ENCODE peak calls at places on chromosomes 3 and 15, in five cellular contexts. M is GM20000, Z is left ventricle myocardium inferior, U is HL-60, W is heart left ventricle. T is an unnamed sample.

GRCh38 chr3:167749728-167750127 is 14.2 kb downstream of the SERPINI1 start:
- DNase-seq in M (no peak), W (no peak), Z (no peak), U (no peak), T (no peak)

GRCh38 chr3:161987933-161988332 is 491.3 kb downstream of the OTOL1 start:
- DNase-seq in M (no peak), U (no peak), W (no peak), Z (no peak), T (no peak)

GRCh38 chr3:122030381-122031122 is 8.5 kb upstream of the ILDR1 start:
- DNase-seq in M (no peak), Z (no peak), W (no peak), U (no peak), T (no peak)

GRCh38 chr3:53150247-53151085 is 10.5 kb upstream of the PRKCD start:
- DNase-seq in W (peak), Z (no peak), M (no peak), U (no peak), T (peak)

GRCh38 chr15:57857871-57858270 is 151.4 kb downstream of the POLR2M start:
- DNase-seq in Z (no peak), M (no peak), U (no peak), W (no peak), T (no peak)

GRCh38 chr15:90009301-90010063 is 8.4 kb downstream of the ZNF710 start:
- DNase-seq in W (no peak), M (no peak), U (no peak), Z (no peak), T (no peak)

GRCh38 chr3:101193957-101194356 is 126.4 kb downstream of the IMPG2 start:
- DNase-seq in W (no peak), Z (no peak), U (no peak), M (no peak), T (no peak)

GRCh38 chr3:29639621-29640290 is 358.9 kb downstream of the RBMS3 start:
- DNase-seq in Z (no peak), W (no peak), M (no peak), U (no peak), T (no peak)

GRCh38 chr3:126030455-126030854 is 53.5 kb downstream of the SLC41A3 start:
- DNase-seq in U (no peak), M (no peak), Z (no peak), W (no peak), T (no peak)

GRCh38 chr15:74821091-74821789 is 5.2 kb upstream of the CPLX3 start:
- DNase-seq in W (no peak), Z (no peak), U (no peak), M (peak), T (no peak)

GRCh38 chr15:66067687-66068086 is 185.9 kb downstream of the MEGF11 start:
- DNase-seq in M (no peak), U (no peak), Z (no peak), W (no peak), T (no peak)

GRCh38 chr15:98077186-98077585 is 116.7 kb downstream of the ARRDC4 start:
- DNase-seq in Z (no peak), U (no peak), W (no peak), M (no peak), T (no peak)

GRCh38 chr15:74977599-74977998 is 17.8 kb upstream of the SCAMP5 start:
- DNase-seq in M (no peak), W (no peak), U (no peak), Z (no peak), T (no peak)

GRCh38 chr3:96430019-96430541 is 384.3 kb upstream of the EPHA6 start:
- DNase-seq in W (no peak), U (no peak), Z (no peak), M (no peak), T (no peak)

GRCh38 chr3:46280105-46280797 is 38.0 kb downstream of the CCR3 start:
- DNase-seq in W (no peak), U (no peak), Z (no peak), M (no peak), T (no peak)

GRCh38 chr3:150469031-150469930 is 61.2 kb downstream of the TSC22D2 start:
- DNase-seq in U (no peak), W (peak), Z (no peak), M (no peak), T (no peak)

GRCh38 chr3:43294975-43295374 is 8.6 kb downstream of the SNRK start:
- DNase-seq in M (no peak), Z (no peak), U (no peak), W (no peak), T (no peak)

GRCh38 chr3:41345788-41346187 is 146.5 kb downstream of the CTNNB1 start:
- DNase-seq in U (no peak), Z (no peak), M (no peak), W (no peak), T (no peak)

GRCh38 chr15:73628976-73629854 is 4.0 kb downstream of the NPTN start:
- DNase-seq in U (peak), W (no peak), M (no peak), Z (no peak), T (no peak)

GRCh38 chr3:111720681-111721380 is 125.7 kb upstream of the ZBED2 start:
- DNase-seq in M (no peak), Z (no peak), W (no peak), U (no peak), T (no peak)

GRCh38 chr3:66220602-66221377 is at the start of gene SLC25A26:
- DNase-seq in W (peak), Z (peak), U (peak), M (peak), T (peak)
- TF ChIP-seq CTCF in W (no peak), Z (peak), U (no peak), M (no peak), T (no peak)

GRCh38 chr3:9934993-9935392 is 1.4 kb downstream of the CRELD1 start:
- DNase-seq in W (no peak), U (no peak), Z (no peak), M (no peak), T (no peak)

GRCh38 chr3:9933561-9934234 is at the start of gene CRELD1:
- DNase-seq in M (peak), U (peak), W (peak), Z (peak), T (peak)

GRCh38 chr3:9932843-9933560 is 632 bp upstream of the CRELD1 start:
- DNase-seq in U (peak), Z (peak), W (peak), M (peak), T (peak)

GRCh38 chr3:9935966-9936365 is 2.3 kb downstream of the CRELD1 start:
- DNase-seq in U (no peak), W (no peak), Z (no peak), M (no peak), T (no peak)

DNA sequence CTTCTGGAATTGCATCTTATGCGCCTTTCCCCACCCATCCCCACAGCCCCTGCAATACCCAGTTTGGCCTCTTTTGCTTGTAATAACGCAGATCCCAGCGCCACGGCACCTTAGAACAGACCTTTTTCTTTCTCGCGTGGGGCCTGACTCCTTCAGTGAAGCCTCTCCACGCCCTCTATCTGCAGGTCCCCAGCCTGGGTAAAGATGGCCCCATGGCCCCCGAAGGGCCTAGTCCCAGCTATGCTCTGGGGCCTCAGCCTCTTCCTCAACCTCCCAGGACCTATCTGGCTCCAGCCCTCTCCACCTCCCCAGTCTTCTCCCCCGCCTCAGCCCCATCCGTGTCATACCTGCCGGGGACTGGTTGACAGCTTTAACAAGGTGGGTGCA is 594 bp downstream of the CRELD1 start:
- DNase-seq in U (peak), W (no peak), Z (peak), M (no peak), T (no peak)
- TF ChIP-seq CTCF in U (no peak), W (peak), Z (no peak), M (no peak), T (peak)

GRCh38 chr3:55036883-55037577 is 109.2 kb upstream of the LRTM1 start:
- DNase-seq in W (no peak), Z (no peak), U (no peak), M (no peak), T (no peak)

DNA sequence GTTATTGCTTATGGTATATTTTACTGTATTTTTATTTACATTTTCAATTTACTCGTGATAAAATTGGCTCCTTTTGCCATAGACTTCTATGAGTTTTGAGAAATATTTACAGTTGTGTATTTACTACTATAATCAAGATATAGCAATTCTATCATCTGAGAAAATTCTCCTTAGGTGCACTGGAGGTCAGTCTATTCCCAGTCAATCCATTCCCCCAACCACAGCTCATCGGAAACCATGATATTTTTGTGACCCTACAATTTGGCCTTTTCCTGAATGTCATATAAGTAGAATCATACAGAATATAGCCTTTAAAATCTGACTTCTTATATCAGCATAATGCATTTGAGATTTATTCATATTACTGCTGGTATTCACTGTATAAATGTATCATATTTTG is 114.7 kb upstream of the LRTM1 start:
- DNase-seq in W (no peak), M (no peak), Z (no peak), U (no peak), T (no peak)
- TF ChIP-seq CTCF in W (no peak), M (no peak), Z (no peak), U (no peak), T (peak)

GRCh38 chr3:61559108-61559731 is 2.2 kb upstream of the PTPRG start:
- DNase-seq in Z (no peak), U (no peak), M (no peak), W (no peak), T (no peak)
- TF ChIP-seq CTCF in Z (peak), U (no peak), M (no peak), W (no peak), T (peak)